ENCODE peak calls at places on chromosomes 3 and 15, in eight cellular contexts. Y, F, P, E, T, X, B and Q are unnamed samples.

GRCh38 chr3:170044795-170045244 is 7.0 kb downstream of the GPR160 start:
- DNase-seq in Y (no peak), F (no peak), P (no peak), E (no peak), T (no peak), X (no peak), B (peak), Q (no peak)

GRCh38 chr3:172606021-172606420 is 82.8 kb upstream of the TNFSF10 start:
- DNase-seq in Y (no peak), F (no peak), P (peak), E (no peak), T (no peak), X (no peak), B (no peak), Q (no peak)

GRCh38 chr3:31197941-31198340 is 303.5 kb upstream of the GADL1 start:
- DNase-seq in Y (no peak), F (no peak), P (no peak), E (no peak), T (no peak), X (no peak), B (no peak), Q (no peak)

GRCh38 chr15:69298697-69299441 is at the start of gene PAQR5:
- DNase-seq in Y (peak), F (peak), P (no peak), E (peak), T (no peak), X (no peak), B (no peak), Q (peak)

GRCh38 chr3:169764453-169765280 is at the start of gene TERC:
- DNase-seq in Y (peak), F (peak), P (peak), E (peak), T (peak), X (peak), B (peak), Q (peak)

GRCh38 chr3:149086232-149086988 is at the start of gene HLTF:
- DNase-seq in Y (peak), F (peak), P (peak), E (peak), T (peak), X (peak), B (peak), Q (peak)

GRCh38 chr3:31382856-31383255 is 149.9 kb upstream of the STT3B start:
- DNase-seq in Y (no peak), F (no peak), P (no peak), E (no peak), T (no peak), X (no peak), B (no peak), Q (no peak)

GRCh38 chr3:112056451-112056929 is 22.0 kb downstream of the TMPRSS7 start:
- DNase-seq in Y (no peak), F (no peak), P (no peak), E (no peak), T (no peak), X (no peak), B (no peak), Q (peak)

GRCh38 chr3:196646736-196647216 is 7.3 kb downstream of the NRROS start:
- DNase-seq in Y (no peak), F (no peak), P (no peak), E (no peak), T (no peak), X (no peak), B (no peak), Q (no peak)

GRCh38 chr15:74351639-74352038 is 15.8 kb downstream of the CYP11A1 start:
- DNase-seq in Y (no peak), F (no peak), P (no peak), E (no peak), T (no peak), X (no peak), B (no peak), Q (no peak)

GRCh38 chr15:90037961-90038633 is 37.0 kb downstream of the ZNF710 start:
- DNase-seq in Y (no peak), F (no peak), P (peak), E (no peak), T (no peak), X (peak), B (peak), Q (no peak)

GRCh38 chr3:171443211-171443957 is 16.8 kb downstream of the TNIK start:
- DNase-seq in Y (no peak), F (no peak), P (peak), E (no peak), T (no peak), X (no peak), B (no peak), Q (no peak)

GRCh38 chr3:46857485-46858341 is 5.5 kb downstream of the MYL3 start:
- DNase-seq in Y (peak), F (no peak), P (no peak), E (peak), T (no peak), X (no peak), B (no peak), Q (no peak)

GRCh38 chr3:152399374-152399773 is 130.6 kb downstream of the MBNL1 start:
- DNase-seq in Y (no peak), F (no peak), P (no peak), E (no peak), T (peak), X (no peak), B (no peak), Q (no peak)

GRCh38 chr3:126959144-126959920 is 23.6 kb upstream of the PLXNA1 start:
- DNase-seq in Y (no peak), F (no peak), P (no peak), E (no peak), T (no peak), X (peak), B (no peak), Q (no peak)

GRCh38 chr3:29463306-29463705 is 182.4 kb downstream of the RBMS3 start:
- DNase-seq in Y (no peak), F (no peak), P (no peak), E (no peak), T (no peak), X (no peak), B (no peak), Q (peak)

GRCh38 chr3:164222200-164222599 is 856.1 kb downstream of the SI start:
- DNase-seq in Y (no peak), F (no peak), P (no peak), E (no peak), T (no peak), X (no peak), B (no peak), Q (no peak)

GRCh38 chr3:5198986-5199731 is 11.7 kb downstream of the EDEM1 start:
- DNase-seq in Y (no peak), F (no peak), P (no peak), E (no peak), T (no peak), X (no peak), B (peak), Q (no peak)

GRCh38 chr3:126465928-126466564 is 9.6 kb downstream of the ZXDC start:
- DNase-seq in Y (peak), F (no peak), P (no peak), E (no peak), T (no peak), X (peak), B (no peak), Q (no peak)

GRCh38 chr3:13451301-13451673 is 28.8 kb upstream of the HDAC11 start:
- DNase-seq in Y (no peak), F (no peak), P (no peak), E (no peak), T (no peak), X (no peak), B (peak), Q (no peak)

GRCh38 chr3:123123716-123124616 is 57.1 kb downstream of the PDIA5 start:
- DNase-seq in Y (no peak), F (no peak), P (no peak), E (no peak), T (no peak), X (no peak), B (no peak), Q (no peak)

GRCh38 chr3:124767691-124768090 is 37.4 kb downstream of the UMPS start:
- DNase-seq in Y (no peak), F (no peak), P (no peak), E (no peak), T (no peak), X (no peak), B (no peak), Q (no peak)

GRCh38 chr3:177284383-177284881 is 87.2 kb upstream of the TBL1XR1 start:
- DNase-seq in Y (peak), F (no peak), P (no peak), E (no peak), T (no peak), X (peak), B (no peak), Q (peak)

GRCh38 chr15:76345880-76346665 is 9.5 kb downstream of the ISL2 start:
- DNase-seq in Y (no peak), F (no peak), P (no peak), E (peak), T (no peak), X (peak), B (peak), Q (peak)

GRCh38 chr15:67127334-67127664 is 61.9 kb downstream of the SMAD3 start:
- DNase-seq in Y (no peak), F (no peak), P (no peak), E (no peak), T (no peak), X (no peak), B (no peak), Q (no peak)

GRCh38 chr3:64121750-64122311 is 98.5 kb upstream of the PSMD6 start:
- DNase-seq in Y (no peak), F (no peak), P (no peak), E (no peak), T (no peak), X (no peak), B (no peak), Q (no peak)

GRCh38 chr3:56811545-56812202 is 9.9 kb upstream of the ARHGEF3 start:
- DNase-seq in Y (peak), F (no peak), P (no peak), E (no peak), T (no peak), X (no peak), B (no peak), Q (no peak)

DNA sequence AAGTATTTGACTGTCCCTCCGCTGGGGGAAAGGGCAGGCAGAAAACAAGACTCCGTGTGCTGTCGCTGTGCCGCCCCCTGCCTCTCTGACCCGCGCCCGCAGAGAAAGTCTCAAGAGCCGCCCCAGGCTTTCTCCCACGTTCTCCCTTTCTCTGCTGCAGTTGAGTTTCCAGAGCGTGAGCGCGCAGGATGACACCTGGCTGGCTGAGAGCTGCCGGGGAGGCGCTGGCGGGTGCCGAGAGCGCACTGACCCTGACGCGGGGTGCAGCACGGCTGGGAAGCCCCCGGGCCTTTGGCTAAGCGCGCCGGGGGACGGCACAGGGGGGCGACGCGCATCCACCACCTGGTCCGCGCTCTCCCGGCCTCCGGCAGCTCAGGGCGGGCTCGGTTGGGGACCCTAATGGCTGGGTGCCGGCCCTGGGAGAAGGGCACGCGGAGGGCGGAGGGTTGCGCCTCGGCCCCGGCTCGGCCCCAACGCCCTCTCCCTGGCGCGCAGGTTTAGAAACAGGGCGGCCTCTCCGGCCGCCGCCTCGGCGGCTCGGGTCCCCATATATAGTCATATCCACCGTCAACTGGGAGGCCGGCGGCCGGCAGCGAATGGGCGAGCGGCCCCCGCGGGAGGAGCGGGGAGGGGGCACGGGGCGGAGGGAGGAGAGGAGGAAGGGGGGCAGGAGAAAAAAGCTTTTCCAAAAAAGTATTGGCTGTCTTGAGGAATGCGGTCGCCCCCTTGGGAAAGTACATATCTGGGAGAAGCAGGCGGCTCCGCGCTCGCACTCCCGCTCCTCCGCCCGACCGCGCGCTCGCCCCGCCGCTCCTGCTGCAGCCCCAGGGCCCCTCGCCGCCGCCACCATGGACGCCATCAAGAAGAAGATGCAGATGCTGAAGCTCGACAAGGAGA is at the start of gene TPM1:
- DNase-seq in Y (peak), F (peak), P (peak), E (peak), T (peak), X (peak), B (peak), Q (peak)
- TF ChIP-seq CTCF in Y (peak), F (no peak), P (no peak), E (no peak), T (no peak), X (no peak), B (no peak), Q (no peak)

DNA sequence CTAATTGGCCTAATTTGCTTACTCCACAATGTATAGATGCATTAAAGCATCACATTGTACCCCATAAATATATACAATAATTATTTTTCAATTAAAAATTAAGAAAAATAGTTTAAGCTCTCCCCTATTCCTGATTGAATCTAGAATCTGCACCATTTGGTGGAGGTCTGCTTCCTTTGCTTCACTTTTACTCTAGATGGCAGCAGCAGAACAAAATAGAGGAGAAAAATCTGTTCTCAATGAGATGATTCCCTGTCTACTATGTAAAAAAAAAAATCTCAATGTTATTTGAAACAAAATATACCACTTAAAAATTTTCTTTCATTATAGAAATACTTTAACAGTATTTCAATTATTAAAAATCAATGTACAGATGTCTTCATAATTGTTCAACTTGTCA is 109.6 kb upstream of the FXR1 start:
- DNase-seq in Y (no peak), F (no peak), P (peak), E (no peak), T (no peak), X (no peak), B (no peak), Q (peak)
- TF ChIP-seq CTCF in Y (peak), F (no peak), P (peak), E (peak), T (peak), X (peak), B (peak), Q (peak)

DNA sequence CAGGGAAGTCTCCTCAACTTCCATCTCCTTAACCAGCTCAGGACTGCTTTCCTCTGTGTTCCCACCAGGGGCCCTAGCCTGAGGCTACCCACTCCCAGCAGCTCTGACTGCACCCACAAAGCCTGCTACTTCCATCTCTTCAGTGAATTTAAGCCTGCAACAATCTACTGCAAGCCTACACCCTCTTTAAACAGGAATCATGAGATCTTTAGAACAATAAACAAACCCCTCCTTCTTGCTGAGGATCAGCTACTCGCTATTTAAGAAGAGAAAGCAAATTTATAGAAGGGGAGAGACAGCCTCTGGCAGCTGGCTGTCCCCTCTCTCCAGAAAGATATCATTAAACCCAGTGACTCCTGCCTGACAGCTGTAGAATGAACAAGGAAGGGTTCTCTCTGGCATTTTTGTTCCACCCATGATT is 51.9 kb downstream of the ARHGAP31 start:
- DNase-seq in Y (no peak), F (no peak), P (no peak), E (no peak), T (no peak), X (no peak), B (no peak), Q (no peak)
- TF ChIP-seq CTCF in Y (no peak), F (no peak), P (no peak), E (no peak), T (no peak), X (no peak), B (no peak), Q (no peak)

GRCh38 chr3:50430186-50430585 is 70.9 kb upstream of the TMEM115 start:
- DNase-seq in Y (no peak), F (no peak), P (no peak), E (no peak), T (no peak), X (no peak), B (no peak), Q (no peak)

GRCh38 chr3:50430950-50431435 is 71.7 kb upstream of the TMEM115 start:
- DNase-seq in Y (peak), F (no peak), P (no peak), E (no peak), T (peak), X (no peak), B (no peak), Q (no peak)

GRCh38 chr3:50427255-50427654 is 67.9 kb upstream of the TMEM115 start:
- DNase-seq in Y (no peak), F (no peak), P (no peak), E (no peak), T (no peak), X (no peak), B (no peak), Q (no peak)

GRCh38 chr3:50423543-50423942 is 64.2 kb upstream of the TMEM115 start:
- DNase-seq in Y (no peak), F (no peak), P (no peak), E (no peak), T (no peak), X (no peak), B (no peak), Q (no peak)

GRCh38 chr3:50428007-50428633 is 68.8 kb upstream of the TMEM115 start:
- DNase-seq in Y (peak), F (no peak), P (no peak), E (no peak), T (no peak), X (no peak), B (no peak), Q (peak)
- TF ChIP-seq CTCF in Y (peak), F (no peak), P (no peak), E (no peak), T (no peak), X (no peak), B (no peak), Q (peak)

GRCh38 chr3:160001154-160001760 is 12.6 kb downstream of the IL12A start:
- DNase-seq in Y (no peak), F (no peak), P (no peak), E (no peak), T (no peak), X (no peak), B (no peak), Q (no peak)
- TF ChIP-seq CTCF in Y (no peak), F (no peak), P (no peak), E (no peak), T (no peak), X (no peak), B (no peak), Q (no peak)